ENCODE peak calls at places on chromosome 6, in seven cellular contexts. J is NCI-H2081 treated with DMSO at 0.1 percent for 48 hours; L is hypothalamus; Z is stimulated activated CD8-positive, alpha-beta memory T cell treated with anti-CD3 and anti-CD28 coated beads, Interleukin-15, amount 100 ng/mL, for 4 hours; W is NCI-H748 treated with DMSO at 0.1 percent for 48 hours; F is substantia nigra; K is NCI-H774. D is an unnamed sample.

GRCh38 chr6:79506251-79506650 is 31.0 kb downstream of the LCA5 start:
- DNase-seq in J (no peak), L (no peak), Z (no peak), W (no peak), F (no peak), K (no peak), D (no peak)

GRCh38 chr6:45892696-45893095 is 123.0 kb downstream of the CLIC5 start:
- DNase-seq in J (no peak), L (no peak), Z (no peak), W (no peak), F (no peak), K (no peak), D (no peak)

GRCh38 chr6:3911614-3912336 is 62.6 kb downstream of the FAM50B start:
- DNase-seq in J (no peak), L (no peak), Z (no peak), W (no peak), F (no peak), K (no peak), D (no peak)

GRCh38 chr6:223136-223535 is 69.2 kb upstream of the DUSP22 start:
- DNase-seq in J (no peak), L (no peak), Z (no peak), W (no peak), F (no peak), K (no peak), D (no peak)

GRCh38 chr6:13079096-13079758 is 249.1 kb downstream of the TBC1D7 start:
- DNase-seq in J (no peak), L (no peak), Z (no peak), W (no peak), F (no peak), K (no peak), D (no peak)

GRCh38 chr6:72657798-72658197 is 35.9 kb downstream of the KCNQ5 start:
- DNase-seq in J (no peak), L (no peak), Z (no peak), W (no peak), F (no peak), K (no peak), D (no peak)

GRCh38 chr6:44733146-44733545 is 345.6 kb downstream of the CDC5L start:
- DNase-seq in J (no peak), L (no peak), Z (no peak), W (no peak), F (no peak), K (no peak), D (no peak)

GRCh38 chr6:125789576-125790402 is 971 bp upstream of the NCOA7 start:
- DNase-seq in J (no peak), L (peak; percentile 73), Z (no peak), W (peak; percentile 65), F (peak; percentile 73), K (peak; percentile 85), D (peak; percentile 62)

GRCh38 chr6:157283900-157284737 is 39.2 kb downstream of the TMEM242 start:
- DNase-seq in J (no peak), L (no peak), Z (no peak), W (no peak), F (no peak), K (no peak), D (no peak)

D was measured in DMS153.